ENCODE peak calls at places on chromosomes 6 and 20, in six cellular contexts. I, J, C, P, A and G are unnamed samples.

GRCh38 chr20:56437196-56437960 is 25.3 kb downstream of the CASS4 start:
- DNase-seq in I (no peak), J (no peak), C (no peak), P (no peak), A (no peak), G (no peak)

GRCh38 chr6:150719099-150719767 is 119.5 kb downstream of the PLEKHG1 start:
- DNase-seq in I (no peak), J (no peak), C (no peak), P (no peak), A (no peak), G (no peak)

GRCh38 chr6:162485464-162485863 is 242.1 kb downstream of the PRKN start:
- DNase-seq in I (no peak), J (no peak), C (no peak), P (no peak), A (no peak), G (no peak)

GRCh38 chr6:16286151-16286522 is 47.8 kb downstream of the GMPR start:
- DNase-seq in I (peak), J (peak), C (peak), P (no peak), A (peak), G (no peak)

GRCh38 chr20:63103402-63104311 is 96.9 kb upstream of the BHLHE23 start:
- DNase-seq in I (no peak), J (peak), C (no peak), P (no peak), A (no peak), G (no peak)

GRCh38 chr6:21556968-21557721 is 36.4 kb upstream of the SOX4 start:
- DNase-seq in I (no peak), J (peak), C (no peak), P (no peak), A (no peak), G (no peak)

GRCh38 chr6:34557228-34557627 is 1.1 kb upstream of the SPDEF start:
- DNase-seq in I (no peak), J (no peak), C (no peak), P (no peak), A (no peak), G (no peak)

GRCh38 chr20:25242231-25242630 is 5.7 kb upstream of the PYGB start:
- DNase-seq in I (no peak), J (no peak), C (no peak), P (no peak), A (no peak), G (no peak)

GRCh38 chr6:102438181-102438580 is 1044.7 kb downstream of the GRIK2 start:
- DNase-seq in I (no peak), J (no peak), C (no peak), P (no peak), A (no peak), G (no peak)

GRCh38 chr6:91822581-91822980 is 1235.7 kb upstream of the MAP3K7 start:
- DNase-seq in I (no peak), J (no peak), C (no peak), P (no peak), A (no peak), G (no peak)

GRCh38 chr6:47144306-47144705 is 102.2 kb upstream of the ADGRF1 start:
- DNase-seq in I (no peak), J (peak), C (no peak), P (no peak), A (no peak), G (peak)

GRCh38 chr6:72182337-72183246 is 296.2 kb downstream of the RIMS1 start:
- DNase-seq in I (peak), J (peak), C (peak), P (peak), A (peak), G (no peak)

GRCh38 chr6:22413681-22414305 is 117.0 kb upstream of the PRL start:
- DNase-seq in I (no peak), J (peak), C (no peak), P (no peak), A (no peak), G (no peak)

GRCh38 chr6:3209114-3210023 is 18.1 kb downstream of the TUBB2B start:
- DNase-seq in I (no peak), J (peak), C (no peak), P (peak), A (peak), G (peak)

GRCh38 chr6:20350215-20350614 is 51.5 kb upstream of the E2F3 start:
- DNase-seq in I (no peak), J (peak), C (no peak), P (no peak), A (no peak), G (peak)

GRCh38 chr6:43714311-43715055 is 26.9 kb upstream of the MRPS18A start:
- DNase-seq in I (no peak), J (peak), C (peak), P (no peak), A (no peak), G (no peak)

GRCh38 chr20:21149344-21149743 is 23.5 kb downstream of the KIZ start:
- DNase-seq in I (no peak), J (no peak), C (no peak), P (no peak), A (no peak), G (no peak)

GRCh38 chr6:143941852-143942627 is 66.0 kb downstream of the PLAGL1 start:
- DNase-seq in I (peak), J (peak), C (peak), P (no peak), A (no peak), G (no peak)

GRCh38 chr6:36755435-36756348 is 58.1 kb downstream of the RAB44 start:
- DNase-seq in I (no peak), J (peak), C (no peak), P (peak), A (no peak), G (no peak)

GRCh38 chr6:56087421-56087820 is 160.0 kb downstream of the COL21A1 start:
- DNase-seq in I (no peak), J (peak), C (no peak), P (no peak), A (no peak), G (no peak)

GRCh38 chr6:122696079-122696478 is 83.4 kb upstream of the FABP7 start:
- DNase-seq in I (no peak), J (peak), C (no peak), P (peak), A (no peak), G (peak)

GRCh38 chr6:124795879-124796838 is 166.1 kb upstream of the RNF217 start:
- DNase-seq in I (peak), J (peak), C (peak), P (no peak), A (peak), G (no peak)

GRCh38 chr20:6769953-6770831 is 2.7 kb downstream of the BMP2 start:
- DNase-seq in I (peak), J (peak), C (peak), P (peak), A (no peak), G (no peak)